ENCODE peak calls at places on chromosome 16, in six cellular contexts. One of them, this sample, is unnamed.

GRCh38 chr16:65422934-65423333 is 301.1 kb upstream of the CDH11 start:
- DNase-seq in kidney: no peak
- DNase-seq in HCT116: no peak
- DNase-seq in GM13977: no peak
- DNase-seq in endothelial cell: no peak
- DNase-seq in stomach: no peak
- DNase-seq in this sample: no peak

GRCh38 chr16:56807011-56807675 is 57.9 kb upstream of the SLC12A3 start:
- DNase-seq in HCT116: no peak
- DNase-seq in stomach: no peak
- DNase-seq in GM13977: no peak
- DNase-seq in endothelial cell: no peak
- DNase-seq in kidney: no peak
- DNase-seq in this sample: no peak

GRCh38 chr16:55871411-55872038 is 3.6 kb downstream of the CES5A start:
- DNase-seq in endothelial cell: no peak
- DNase-seq in stomach: no peak
- DNase-seq in GM13977: no peak
- DNase-seq in HCT116: no peak
- DNase-seq in kidney: no peak
- DNase-seq in this sample: no peak

GRCh38 chr16:55494994-55495421 is 13.9 kb upstream of the LPCAT2 start:
- DNase-seq in kidney: no peak
- DNase-seq in HCT116: no peak
- DNase-seq in stomach: peak; percentile 51
- DNase-seq in GM13977: no peak
- DNase-seq in endothelial cell: no peak
- DNase-seq in this sample: no peak

GRCh38 chr16:28990375-28991040 is 5.7 kb downstream of the LAT start:
- DNase-seq in HCT116: no peak
- DNase-seq in GM13977: no peak
- DNase-seq in endothelial cell: no peak
- DNase-seq in kidney: no peak
- DNase-seq in stomach: no peak
- DNase-seq in this sample: no peak

GRCh38 chr16:26983426-26983825 is 83.3 kb upstream of the C16orf82 start:
- DNase-seq in stomach: no peak
- DNase-seq in kidney: no peak
- DNase-seq in GM13977: no peak
- DNase-seq in endothelial cell: no peak
- DNase-seq in HCT116: no peak
- DNase-seq in this sample: no peak

GRCh38 chr16:15533386-15533785 is 99.0 kb downstream of the BMERB1 start:
- DNase-seq in endothelial cell: no peak
- DNase-seq in HCT116: no peak
- DNase-seq in GM13977: no peak
- DNase-seq in kidney: no peak
- DNase-seq in stomach: no peak
- DNase-seq in this sample: no peak

GRCh38 chr16:46974352-46974751 is 878 bp upstream of the DNAJA2 start:
- DNase-seq in stomach: no peak
- DNase-seq in kidney: no peak
- DNase-seq in HCT116: no peak
- DNase-seq in GM13977: peak; percentile 66
- DNase-seq in endothelial cell: no peak
- DNase-seq in this sample: peak; percentile 65

GRCh38 chr16:35011-35775 is 18.2 kb downstream of the POLR3K start:
- DNase-seq in HCT116: no peak
- DNase-seq in stomach: no peak
- DNase-seq in kidney: no peak
- DNase-seq in endothelial cell: no peak
- DNase-seq in GM13977: no peak
- DNase-seq in this sample: no peak

GRCh38 chr16:58678716-58679115 is 5.9 kb downstream of the SLC38A7 start:
- DNase-seq in HCT116: no peak
- DNase-seq in GM13977: no peak
- DNase-seq in kidney: peak; percentile 43
- DNase-seq in endothelial cell: no peak
- DNase-seq in stomach: no peak
- DNase-seq in this sample: no peak

GRCh38 chr16:16004314-16004749 is 54.9 kb downstream of the ABCC1 start:
- DNase-seq in HCT116: no peak
- DNase-seq in GM13977: no peak
- DNase-seq in stomach: no peak
- DNase-seq in kidney: no peak
- DNase-seq in endothelial cell: no peak
- DNase-seq in this sample: no peak

GRCh38 chr16:13307861-13308260 is 406.5 kb downstream of the SHISA9 start:
- DNase-seq in stomach: no peak
- DNase-seq in GM13977: no peak
- DNase-seq in kidney: no peak
- DNase-seq in HCT116: no peak
- DNase-seq in endothelial cell: no peak
- DNase-seq in this sample: no peak

GRCh38 chr16:72926671-72927070 is 121.3 kb downstream of the ZFHX3 start:
- DNase-seq in HCT116: no peak
- DNase-seq in kidney: no peak
- DNase-seq in GM13977: no peak
- DNase-seq in stomach: no peak
- DNase-seq in endothelial cell: no peak
- DNase-seq in this sample: no peak

GRCh38 chr16:886084-886543 is 84.7 kb downstream of the LMF1 start:
- DNase-seq in kidney: peak; percentile 50
- DNase-seq in endothelial cell: peak; percentile 38
- DNase-seq in HCT116: no peak
- DNase-seq in GM13977: no peak
- DNase-seq in stomach: no peak
- DNase-seq in this sample: no peak

GRCh38 chr16:14193316-14193871 is 122.3 kb downstream of the MRTFB start:
- DNase-seq in HCT116: no peak
- DNase-seq in endothelial cell: no peak
- DNase-seq in kidney: no peak
- DNase-seq in GM13977: peak; percentile 57
- DNase-seq in stomach: peak; percentile 34
- DNase-seq in this sample: peak; percentile 57

GRCh38 chr16:22232277-22233049 is 26.4 kb downstream of the EEF2K start:
- DNase-seq in HCT116: peak; percentile 92
- DNase-seq in stomach: peak; percentile 90
- DNase-seq in kidney: peak; percentile 82
- DNase-seq in endothelial cell: no peak
- DNase-seq in GM13977: no peak
- DNase-seq in this sample: no peak

GRCh38 chr16:57966133-57966805 is 4.7 kb downstream of the CNGB1 start:
- DNase-seq in kidney: no peak
- DNase-seq in GM13977: no peak
- DNase-seq in stomach: no peak
- DNase-seq in HCT116: no peak
- DNase-seq in endothelial cell: no peak
- DNase-seq in this sample: no peak

GRCh38 chr16:19555938-19556778 is 655 bp downstream of the VPS35L start:
- DNase-seq in endothelial cell: peak; percentile 53
- DNase-seq in GM13977: peak; percentile 36
- DNase-seq in HCT116: peak; percentile 59
- DNase-seq in kidney: no peak
- DNase-seq in stomach: no peak
- DNase-seq in this sample: peak; percentile 47

GRCh38 chr16:70577256-70577698 is 53.7 kb downstream of the SF3B3 start:
- DNase-seq in stomach: no peak
- DNase-seq in kidney: peak; percentile 74
- DNase-seq in GM13977: no peak
- DNase-seq in endothelial cell: no peak
- DNase-seq in HCT116: peak; percentile 8
- DNase-seq in this sample: no peak

DNA sequence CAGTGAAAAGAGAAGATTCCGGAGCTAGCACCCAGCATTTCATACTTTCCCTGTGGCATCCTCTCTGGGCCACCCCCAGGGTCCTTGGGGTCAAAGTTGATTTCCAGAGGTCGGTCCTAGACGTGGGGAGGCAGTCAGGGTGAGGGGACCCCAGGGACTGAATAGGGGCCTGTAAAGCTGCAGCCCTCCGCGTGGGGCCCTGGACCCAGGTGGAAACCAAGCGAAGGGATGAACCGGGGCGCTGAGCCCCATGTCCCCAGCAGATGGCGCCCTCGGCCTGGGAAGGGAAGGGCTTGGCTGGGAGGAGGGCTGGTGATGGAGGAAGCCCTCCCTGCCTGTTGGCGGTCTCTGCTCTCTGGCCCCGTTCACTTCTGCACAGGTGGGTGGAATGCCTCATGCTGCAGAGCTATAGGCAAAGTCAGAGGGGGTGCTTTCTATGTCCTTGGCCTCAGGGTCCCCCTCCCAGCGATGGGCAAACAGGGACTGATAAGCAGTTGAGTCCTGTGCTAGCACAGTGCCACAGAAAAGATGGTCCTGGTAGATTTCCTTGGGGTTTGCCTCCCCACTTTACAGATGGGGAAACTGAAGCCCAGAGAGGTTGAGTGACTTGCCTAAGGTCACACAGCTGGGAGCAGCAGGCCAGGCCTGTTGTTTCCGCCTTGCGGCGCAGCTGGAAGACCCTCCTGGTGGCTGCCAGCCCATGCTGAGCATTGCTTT is 163.4 kb upstream of the CIBAR2 start:
- DNase-seq in GM13977: peak; percentile 91
- DNase-seq in endothelial cell: peak; percentile 88
- DNase-seq in HCT116: peak; percentile 19
- DNase-seq in kidney: no peak
- DNase-seq in stomach: peak; percentile 77
- DNase-seq in this sample: peak; percentile 94
- TF ChIP-seq CTCF in GM13977: peak; percentile 98
- TF ChIP-seq CTCF in endothelial cell: peak; percentile 80
- TF ChIP-seq CTCF in HCT116: peak; percentile 100
- TF ChIP-seq CTCF in kidney: peak; percentile 82
- TF ChIP-seq CTCF in stomach: peak; percentile 89
- TF ChIP-seq CTCF in this sample: peak; percentile 93

DNA sequence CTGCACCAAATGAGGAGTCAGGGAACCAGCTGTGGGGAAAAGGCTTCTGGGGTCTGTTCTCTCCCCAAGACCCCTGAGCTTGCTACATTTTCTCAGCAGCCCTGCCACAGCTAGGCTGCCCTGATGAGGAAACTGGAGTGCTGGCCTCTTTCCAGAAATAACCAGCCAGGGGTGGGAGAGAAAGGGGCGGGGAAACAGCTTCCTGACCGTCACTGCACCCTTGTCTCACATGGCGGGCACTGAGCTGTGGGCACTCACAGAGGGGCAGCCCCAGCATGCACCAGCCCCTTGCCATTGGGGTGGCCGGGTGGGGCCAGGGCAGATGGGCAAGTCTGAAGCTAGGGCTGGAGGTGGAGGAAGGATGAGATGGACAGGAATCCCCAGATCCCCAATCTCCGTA is 2.9 kb downstream of the SRL start:
- DNase-seq in endothelial cell: no peak
- DNase-seq in kidney: no peak
- DNase-seq in GM13977: no peak
- DNase-seq in stomach: no peak
- DNase-seq in HCT116: no peak
- DNase-seq in this sample: no peak
- TF ChIP-seq CTCF in endothelial cell: no peak
- TF ChIP-seq CTCF in kidney: no peak
- TF ChIP-seq CTCF in GM13977: no peak
- TF ChIP-seq CTCF in stomach: no peak
- TF ChIP-seq CTCF in HCT116: no peak
- TF ChIP-seq CTCF in this sample: no peak

GRCh38 chr16:61946019-61946418 is 90.2 kb downstream of the CDH8 start:
- DNase-seq in kidney: no peak
- DNase-seq in stomach: no peak
- DNase-seq in endothelial cell: no peak
- DNase-seq in HCT116: no peak
- DNase-seq in GM13977: no peak
- DNase-seq in this sample: no peak
- TF ChIP-seq CTCF in kidney: no peak
- TF ChIP-seq CTCF in stomach: no peak
- TF ChIP-seq CTCF in endothelial cell: peak; percentile 9
- TF ChIP-seq CTCF in HCT116: no peak
- TF ChIP-seq CTCF in GM13977: no peak
- TF ChIP-seq CTCF in this sample: no peak

DNA sequence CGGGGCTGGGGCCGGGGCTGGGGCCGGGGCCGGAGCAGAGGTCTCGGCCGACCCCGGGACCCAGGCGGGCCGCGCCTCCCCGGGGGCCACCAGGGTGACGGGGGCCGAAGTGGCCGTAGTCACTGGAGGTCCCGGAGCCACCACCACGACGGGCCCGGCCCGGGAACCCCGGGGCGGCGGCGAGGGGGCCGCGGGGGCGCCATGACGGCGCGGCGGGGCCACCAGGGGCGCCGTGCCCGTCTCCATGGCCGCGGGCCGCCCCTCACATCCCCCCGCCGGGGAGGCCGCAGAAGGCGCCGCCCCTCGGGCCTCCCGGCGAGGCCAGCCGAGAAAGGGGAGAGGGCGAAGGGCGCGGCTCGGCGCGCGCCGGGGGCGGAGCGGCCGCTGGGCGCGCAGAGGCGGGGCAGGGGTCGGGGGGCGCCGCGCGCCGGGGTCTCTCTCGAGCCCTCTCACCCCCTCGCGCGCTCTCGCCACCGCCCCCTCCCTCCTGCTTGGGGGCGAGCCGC is 303 bp downstream of the TBC1D10B start:
- DNase-seq in HCT116: no peak
- DNase-seq in kidney: no peak
- DNase-seq in endothelial cell: no peak
- DNase-seq in GM13977: no peak
- DNase-seq in stomach: no peak
- DNase-seq in this sample: no peak
- TF ChIP-seq CTCF in HCT116: no peak
- TF ChIP-seq CTCF in kidney: peak; percentile 9
- TF ChIP-seq CTCF in endothelial cell: no peak
- TF ChIP-seq CTCF in GM13977: peak; percentile 32
- TF ChIP-seq CTCF in stomach: no peak
- TF ChIP-seq CTCF in this sample: no peak

GRCh38 chr16:50245417-50246298 is 20.7 kb upstream of the ADCY7 start:
- DNase-seq in endothelial cell: peak; percentile 30
- DNase-seq in stomach: peak; percentile 55
- DNase-seq in HCT116: peak; percentile 39
- DNase-seq in kidney: peak; percentile 82
- DNase-seq in GM13977: peak; percentile 96
- DNase-seq in this sample: peak; percentile 93
- TF ChIP-seq CTCF in endothelial cell: no peak
- TF ChIP-seq CTCF in stomach: no peak
- TF ChIP-seq CTCF in HCT116: no peak
- TF ChIP-seq CTCF in kidney: peak; percentile 19
- TF ChIP-seq CTCF in GM13977: peak; percentile 60
- TF ChIP-seq CTCF in this sample: peak; percentile 58